ENCODE peak calls at places on chromosomes 11 and 22, in seven cellular contexts. One of them, this sample, is unnamed.

GRCh38 chr11:7671807-7672206 is 1.5 kb downstream of the CYB5R2 start:
- DNase-seq in NCI-H460: no peak
- DNase-seq in NCI-H2081 treated with DMSO at 0.1 percent for 48 hours: no peak
- DNase-seq in activated CD8-positive, alpha-beta memory T cell treated with anti-CD3 and anti-CD28 coated beads, Interleukin-2, amount 50 U/mL, for 48 hours: no peak
- DNase-seq in KBM-7: no peak
- DNase-seq in AG09309: no peak
- DNase-seq in HT1080: no peak
- DNase-seq in this sample: peak

GRCh38 chr22:31538815-31539214 is 42.5 kb downstream of the SFI1 start:
- DNase-seq in NCI-H460: no peak
- DNase-seq in NCI-H2081 treated with DMSO at 0.1 percent for 48 hours: no peak
- DNase-seq in activated CD8-positive, alpha-beta memory T cell treated with anti-CD3 and anti-CD28 coated beads, Interleukin-2, amount 50 U/mL, for 48 hours: no peak
- DNase-seq in KBM-7: no peak
- DNase-seq in AG09309: no peak
- DNase-seq in HT1080: no peak
- DNase-seq in this sample: peak

GRCh38 chr22:43227231-43227630 is 40.3 kb upstream of the TTLL12 start:
- DNase-seq in NCI-H460: no peak
- DNase-seq in NCI-H2081 treated with DMSO at 0.1 percent for 48 hours: no peak
- DNase-seq in activated CD8-positive, alpha-beta memory T cell treated with anti-CD3 and anti-CD28 coated beads, Interleukin-2, amount 50 U/mL, for 48 hours: no peak
- DNase-seq in KBM-7: no peak
- DNase-seq in AG09309: no peak
- DNase-seq in HT1080: no peak
- DNase-seq in this sample: no peak

GRCh38 chr11:102727890-102728289 is 3.1 kb upstream of the MMP8 start:
- DNase-seq in NCI-H460: no peak
- DNase-seq in NCI-H2081 treated with DMSO at 0.1 percent for 48 hours: no peak
- DNase-seq in activated CD8-positive, alpha-beta memory T cell treated with anti-CD3 and anti-CD28 coated beads, Interleukin-2, amount 50 U/mL, for 48 hours: no peak
- DNase-seq in KBM-7: no peak
- DNase-seq in AG09309: no peak
- DNase-seq in HT1080: peak
- DNase-seq in this sample: no peak

GRCh38 chr11:118274184-118274583 is 10.1 kb upstream of the MPZL2 start:
- DNase-seq in NCI-H460: no peak
- DNase-seq in NCI-H2081 treated with DMSO at 0.1 percent for 48 hours: no peak
- DNase-seq in activated CD8-positive, alpha-beta memory T cell treated with anti-CD3 and anti-CD28 coated beads, Interleukin-2, amount 50 U/mL, for 48 hours: no peak
- DNase-seq in KBM-7: no peak
- DNase-seq in AG09309: no peak
- DNase-seq in HT1080: no peak
- DNase-seq in this sample: no peak

GRCh38 chr11:75422248-75423231 is 10.5 kb downstream of the KLHL35 start:
- DNase-seq in NCI-H460: no peak
- DNase-seq in NCI-H2081 treated with DMSO at 0.1 percent for 48 hours: no peak
- DNase-seq in activated CD8-positive, alpha-beta memory T cell treated with anti-CD3 and anti-CD28 coated beads, Interleukin-2, amount 50 U/mL, for 48 hours: no peak
- DNase-seq in KBM-7: no peak
- DNase-seq in AG09309: no peak
- DNase-seq in HT1080: no peak
- DNase-seq in this sample: no peak

GRCh38 chr22:36356708-36357694 is 30.8 kb downstream of the MYH9 start:
- DNase-seq in NCI-H460: no peak
- DNase-seq in NCI-H2081 treated with DMSO at 0.1 percent for 48 hours: no peak
- DNase-seq in activated CD8-positive, alpha-beta memory T cell treated with anti-CD3 and anti-CD28 coated beads, Interleukin-2, amount 50 U/mL, for 48 hours: no peak
- DNase-seq in KBM-7: no peak
- DNase-seq in AG09309: no peak
- DNase-seq in HT1080: peak
- DNase-seq in this sample: peak

GRCh38 chr22:36808611-36809344 is 8.1 kb downstream of the PVALB start:
- DNase-seq in NCI-H460: no peak
- DNase-seq in NCI-H2081 treated with DMSO at 0.1 percent for 48 hours: no peak
- DNase-seq in activated CD8-positive, alpha-beta memory T cell treated with anti-CD3 and anti-CD28 coated beads, Interleukin-2, amount 50 U/mL, for 48 hours: no peak
- DNase-seq in KBM-7: no peak
- DNase-seq in AG09309: no peak
- DNase-seq in HT1080: no peak
- DNase-seq in this sample: no peak

GRCh38 chr11:39220069-39220468 is 2239.4 kb downstream of the LRRC4C start:
- DNase-seq in NCI-H460: no peak
- DNase-seq in NCI-H2081 treated with DMSO at 0.1 percent for 48 hours: no peak
- DNase-seq in activated CD8-positive, alpha-beta memory T cell treated with anti-CD3 and anti-CD28 coated beads, Interleukin-2, amount 50 U/mL, for 48 hours: no peak
- DNase-seq in KBM-7: no peak
- DNase-seq in AG09309: no peak
- DNase-seq in HT1080: no peak
- DNase-seq in this sample: no peak

GRCh38 chr22:33861216-33861875 is 58.9 kb downstream of the LARGE1 start:
- DNase-seq in NCI-H460: no peak
- DNase-seq in NCI-H2081 treated with DMSO at 0.1 percent for 48 hours: no peak
- DNase-seq in activated CD8-positive, alpha-beta memory T cell treated with anti-CD3 and anti-CD28 coated beads, Interleukin-2, amount 50 U/mL, for 48 hours: no peak
- DNase-seq in KBM-7: no peak
- DNase-seq in AG09309: no peak
- DNase-seq in HT1080: no peak
- DNase-seq in this sample: no peak

GRCh38 chr22:24775769-24776492 is 1.4 kb upstream of the PIWIL3 start:
- DNase-seq in NCI-H460: no peak
- DNase-seq in NCI-H2081 treated with DMSO at 0.1 percent for 48 hours: no peak
- DNase-seq in activated CD8-positive, alpha-beta memory T cell treated with anti-CD3 and anti-CD28 coated beads, Interleukin-2, amount 50 U/mL, for 48 hours: no peak
- DNase-seq in KBM-7: no peak
- DNase-seq in AG09309: no peak
- DNase-seq in HT1080: no peak
- DNase-seq in this sample: no peak

GRCh38 chr11:92180664-92181251 is 43.9 kb upstream of the FAT3 start:
- DNase-seq in NCI-H460: no peak
- DNase-seq in NCI-H2081 treated with DMSO at 0.1 percent for 48 hours: no peak
- DNase-seq in activated CD8-positive, alpha-beta memory T cell treated with anti-CD3 and anti-CD28 coated beads, Interleukin-2, amount 50 U/mL, for 48 hours: no peak
- DNase-seq in KBM-7: no peak
- DNase-seq in AG09309: peak
- DNase-seq in HT1080: peak
- DNase-seq in this sample: no peak

GRCh38 chr11:70040452-70040851 is 37.7 kb upstream of the ANO1 start:
- DNase-seq in NCI-H460: no peak
- DNase-seq in NCI-H2081 treated with DMSO at 0.1 percent for 48 hours: no peak
- DNase-seq in activated CD8-positive, alpha-beta memory T cell treated with anti-CD3 and anti-CD28 coated beads, Interleukin-2, amount 50 U/mL, for 48 hours: no peak
- DNase-seq in KBM-7: no peak
- DNase-seq in AG09309: no peak
- DNase-seq in HT1080: no peak
- DNase-seq in this sample: no peak

GRCh38 chr11:3120071-3120792 is 44.9 kb downstream of the OSBPL5 start:
- DNase-seq in NCI-H460: no peak
- DNase-seq in NCI-H2081 treated with DMSO at 0.1 percent for 48 hours: no peak
- DNase-seq in activated CD8-positive, alpha-beta memory T cell treated with anti-CD3 and anti-CD28 coated beads, Interleukin-2, amount 50 U/mL, for 48 hours: no peak
- DNase-seq in KBM-7: no peak
- DNase-seq in AG09309: no peak
- DNase-seq in HT1080: no peak
- DNase-seq in this sample: no peak

GRCh38 chr22:49257551-49257951 is 570.1 kb downstream of the BRD1 start:
- DNase-seq in NCI-H460: no peak
- DNase-seq in NCI-H2081 treated with DMSO at 0.1 percent for 48 hours: no peak
- DNase-seq in activated CD8-positive, alpha-beta memory T cell treated with anti-CD3 and anti-CD28 coated beads, Interleukin-2, amount 50 U/mL, for 48 hours: no peak
- DNase-seq in KBM-7: no peak
- DNase-seq in AG09309: no peak
- DNase-seq in HT1080: no peak
- DNase-seq in this sample: no peak

GRCh38 chr11:64294665-64295289 is 3.7 kb downstream of the KCNK4 start:
- DNase-seq in NCI-H460: no peak
- DNase-seq in NCI-H2081 treated with DMSO at 0.1 percent for 48 hours: no peak
- DNase-seq in activated CD8-positive, alpha-beta memory T cell treated with anti-CD3 and anti-CD28 coated beads, Interleukin-2, amount 50 U/mL, for 48 hours: no peak
- DNase-seq in KBM-7: no peak
- DNase-seq in AG09309: no peak
- DNase-seq in HT1080: no peak
- DNase-seq in this sample: no peak

GRCh38 chr11:4851033-4851432 is 2.0 kb upstream of the OR51S1 start:
- DNase-seq in NCI-H460: no peak
- DNase-seq in NCI-H2081 treated with DMSO at 0.1 percent for 48 hours: no peak
- DNase-seq in activated CD8-positive, alpha-beta memory T cell treated with anti-CD3 and anti-CD28 coated beads, Interleukin-2, amount 50 U/mL, for 48 hours: no peak
- DNase-seq in KBM-7: no peak
- DNase-seq in AG09309: no peak
- DNase-seq in HT1080: no peak
- DNase-seq in this sample: no peak

GRCh38 chr11:60280412-60280811 is at the start of gene MS4A4A:
- DNase-seq in NCI-H460: no peak
- DNase-seq in NCI-H2081 treated with DMSO at 0.1 percent for 48 hours: no peak
- DNase-seq in activated CD8-positive, alpha-beta memory T cell treated with anti-CD3 and anti-CD28 coated beads, Interleukin-2, amount 50 U/mL, for 48 hours: no peak
- DNase-seq in KBM-7: peak
- DNase-seq in AG09309: no peak
- DNase-seq in HT1080: no peak
- DNase-seq in this sample: no peak

GRCh38 chr11:44865866-44866272 is 84.8 kb downstream of the TP53I11 start:
- DNase-seq in NCI-H460: no peak
- DNase-seq in NCI-H2081 treated with DMSO at 0.1 percent for 48 hours: no peak
- DNase-seq in activated CD8-positive, alpha-beta memory T cell treated with anti-CD3 and anti-CD28 coated beads, Interleukin-2, amount 50 U/mL, for 48 hours: no peak
- DNase-seq in KBM-7: no peak
- DNase-seq in AG09309: no peak
- DNase-seq in HT1080: no peak
- DNase-seq in this sample: no peak

GRCh38 chr11:94521684-94522083 is 9.4 kb downstream of the C11orf97 start:
- DNase-seq in NCI-H460: no peak
- DNase-seq in NCI-H2081 treated with DMSO at 0.1 percent for 48 hours: no peak
- DNase-seq in activated CD8-positive, alpha-beta memory T cell treated with anti-CD3 and anti-CD28 coated beads, Interleukin-2, amount 50 U/mL, for 48 hours: no peak
- DNase-seq in KBM-7: peak
- DNase-seq in AG09309: no peak
- DNase-seq in HT1080: no peak
- DNase-seq in this sample: no peak

GRCh38 chr22:40728731-40729189 is 49.5 kb downstream of the MCHR1 start:
- DNase-seq in NCI-H460: no peak
- DNase-seq in NCI-H2081 treated with DMSO at 0.1 percent for 48 hours: no peak
- DNase-seq in activated CD8-positive, alpha-beta memory T cell treated with anti-CD3 and anti-CD28 coated beads, Interleukin-2, amount 50 U/mL, for 48 hours: peak
- DNase-seq in KBM-7: peak
- DNase-seq in AG09309: no peak
- DNase-seq in HT1080: no peak
- DNase-seq in this sample: peak

GRCh38 chr11:17641792-17642350 is 77.5 kb upstream of the MYOD1 start:
- DNase-seq in NCI-H460: no peak
- DNase-seq in NCI-H2081 treated with DMSO at 0.1 percent for 48 hours: no peak
- DNase-seq in activated CD8-positive, alpha-beta memory T cell treated with anti-CD3 and anti-CD28 coated beads, Interleukin-2, amount 50 U/mL, for 48 hours: no peak
- DNase-seq in KBM-7: no peak
- DNase-seq in AG09309: no peak
- DNase-seq in HT1080: no peak
- DNase-seq in this sample: no peak

GRCh38 chr11:122220321-122220720 is 104.3 kb upstream of the BLID start:
- DNase-seq in NCI-H460: no peak
- DNase-seq in NCI-H2081 treated with DMSO at 0.1 percent for 48 hours: no peak
- DNase-seq in activated CD8-positive, alpha-beta memory T cell treated with anti-CD3 and anti-CD28 coated beads, Interleukin-2, amount 50 U/mL, for 48 hours: no peak
- DNase-seq in KBM-7: no peak
- DNase-seq in AG09309: no peak
- DNase-seq in HT1080: no peak
- DNase-seq in this sample: no peak

GRCh38 chr11:128837627-128838026 is 29.5 kb downstream of the KCNJ1 start:
- DNase-seq in NCI-H460: no peak
- DNase-seq in NCI-H2081 treated with DMSO at 0.1 percent for 48 hours: no peak
- DNase-seq in activated CD8-positive, alpha-beta memory T cell treated with anti-CD3 and anti-CD28 coated beads, Interleukin-2, amount 50 U/mL, for 48 hours: peak
- DNase-seq in KBM-7: peak
- DNase-seq in AG09309: no peak
- DNase-seq in HT1080: peak
- DNase-seq in this sample: peak

GRCh38 chr11:84549221-84549620 is 1077.9 kb downstream of the DLG2 start:
- DNase-seq in NCI-H460: no peak
- DNase-seq in NCI-H2081 treated with DMSO at 0.1 percent for 48 hours: no peak
- DNase-seq in activated CD8-positive, alpha-beta memory T cell treated with anti-CD3 and anti-CD28 coated beads, Interleukin-2, amount 50 U/mL, for 48 hours: no peak
- DNase-seq in KBM-7: no peak
- DNase-seq in AG09309: no peak
- DNase-seq in HT1080: peak
- DNase-seq in this sample: no peak

GRCh38 chr11:132335311-132335710 is 964.9 kb downstream of the NTM start:
- DNase-seq in NCI-H460: no peak
- DNase-seq in NCI-H2081 treated with DMSO at 0.1 percent for 48 hours: no peak
- DNase-seq in activated CD8-positive, alpha-beta memory T cell treated with anti-CD3 and anti-CD28 coated beads, Interleukin-2, amount 50 U/mL, for 48 hours: no peak
- DNase-seq in KBM-7: no peak
- DNase-seq in AG09309: no peak
- DNase-seq in HT1080: no peak
- DNase-seq in this sample: no peak

GRCh38 chr22:44331881-44332714 is 19.3 kb upstream of the SHISAL1 start:
- DNase-seq in NCI-H460: peak
- DNase-seq in NCI-H2081 treated with DMSO at 0.1 percent for 48 hours: no peak
- DNase-seq in activated CD8-positive, alpha-beta memory T cell treated with anti-CD3 and anti-CD28 coated beads, Interleukin-2, amount 50 U/mL, for 48 hours: no peak
- DNase-seq in KBM-7: peak
- DNase-seq in AG09309: no peak
- DNase-seq in HT1080: peak
- DNase-seq in this sample: peak